ENCODE peak calls at places on chromosomes 11 and 22, in four cellular contexts. G is foreskin fibroblast, N is left lobe of liver, E is nephron progenitor cell. Y is an unnamed sample.

GRCh38 chr22:31086703-31087330 is 5.7 kb downstream of the SMTN start:
- DNase-seq in N (peak), E (no peak), G (no peak), Y (no peak)

GRCh38 chr22:50314455-50315288 is 7.2 kb upstream of the PLXNB2 start:
- DNase-seq in G (no peak), N (peak), E (peak), Y (peak)

GRCh38 chr11:44236261-44236660 is 73.7 kb downstream of the ALX4 start:
- DNase-seq in N (no peak), E (no peak), G (no peak), Y (no peak)

GRCh38 chr22:38051900-38052862 is 5.0 kb upstream of the PICK1 start:
- DNase-seq in N (peak), E (peak), G (peak), Y (peak)

GRCh38 chr11:115104851-115105453 is 399.3 kb downstream of the CADM1 start:
- DNase-seq in E (no peak), N (no peak), G (no peak), Y (no peak)

GRCh38 chr11:76242004-76242779 is 35.9 kb upstream of the WNT11 start:
- DNase-seq in N (no peak), G (no peak), E (no peak), Y (no peak)

GRCh38 chr22:41431656-41432055 is 14.9 kb downstream of the TOB2 start:
- DNase-seq in N (no peak), E (no peak), G (no peak), Y (no peak)

GRCh38 chr22:19806213-19807160 is 45.9 kb downstream of the TBX1 start:
- DNase-seq in E (no peak), G (no peak), N (peak), Y (no peak)

GRCh38 chr22:37329239-37330140 is 47.2 kb downstream of the CYTH4 start:
- DNase-seq in N (no peak), G (peak), E (no peak), Y (no peak)

GRCh38 chr11:61841636-61842332 is 13.7 kb downstream of the FADS2 start:
- DNase-seq in E (no peak), G (no peak), N (no peak), Y (no peak)

GRCh38 chr22:48821346-48822186 is 1006.1 kb downstream of the BRD1 start:
- DNase-seq in N (no peak), G (no peak), E (no peak), Y (no peak)

GRCh38 chr11:61079416-61080150 is 22.7 kb upstream of the CD5 start:
- DNase-seq in G (no peak), N (no peak), E (no peak), Y (no peak)

GRCh38 chr11:45092901-45093760 is 53.3 kb upstream of the PRDM11 start:
- DNase-seq in E (no peak), N (peak), G (no peak), Y (no peak)

GRCh38 chr11:114359342-114359741 is 41.0 kb downstream of the C11orf71 start:
- DNase-seq in E (no peak), G (no peak), N (no peak), Y (no peak)

GRCh38 chr11:66080055-66080817 is 10.2 kb downstream of the PACS1 start:
- DNase-seq in G (peak), N (no peak), E (no peak), Y (no peak)

GRCh38 chr22:45996241-45997076 is 19.5 kb upstream of the WNT7B start:
- DNase-seq in G (peak), E (no peak), N (no peak), Y (no peak)

GRCh38 chr11:46675288-46675851 is 25.0 kb downstream of the ARHGAP1 start:
- DNase-seq in N (peak), G (peak), E (no peak), Y (no peak)

GRCh38 chr22:45818130-45819085 is 146.8 kb downstream of the ATXN10 start:
- DNase-seq in G (no peak), E (peak), N (peak), Y (no peak)

GRCh38 chr11:90204832-90205646 is 17.8 kb downstream of the CHORDC1 start:
- DNase-seq in G (peak), E (peak), N (no peak), Y (no peak)

GRCh38 chr22:27961680-27962079 is 42.6 kb upstream of the PITPNB start:
- DNase-seq in E (no peak), N (no peak), G (no peak), Y (no peak)

GRCh38 chr11:96299155-96299883 is 43.7 kb downstream of the MAML2 start:
- DNase-seq in N (no peak), E (peak), G (no peak), Y (no peak)

GRCh38 chr11:17588721-17589120 is 41.7 kb downstream of the OTOG start:
- DNase-seq in G (no peak), N (no peak), E (no peak), Y (no peak)

Y was measured in naive thymus-derived CD4-positive, alpha-beta T cell.